ENCODE peak calls at places on chromosomes 1 and 21, in seven cellular contexts. One of them, this sample, is unnamed.

GRCh38 chr1:246492611-246493245 is 14.4 kb downstream of the SMYD3 start:
- DNase-seq in GF-D8: no peak
- DNase-seq in OCI-LY7: peak; percentile 23
- DNase-seq in mucosa of descending colon: no peak
- DNase-seq in T-helper 17 cell: no peak
- DNase-seq in heart left ventricle: peak; percentile 63
- DNase-seq in substantia nigra: peak; percentile 50
- DNase-seq in this sample: peak; percentile 71

GRCh38 chr1:204062106-204062505 is 10.8 kb upstream of the SOX13 start:
- DNase-seq in GF-D8: no peak
- DNase-seq in OCI-LY7: no peak
- DNase-seq in mucosa of descending colon: no peak
- DNase-seq in T-helper 17 cell: no peak
- DNase-seq in heart left ventricle: no peak
- DNase-seq in substantia nigra: no peak
- DNase-seq in this sample: no peak

GRCh38 chr1:10537082-10537766 is 62.5 kb downstream of the PEX14 start:
- DNase-seq in GF-D8: no peak
- DNase-seq in OCI-LY7: no peak
- DNase-seq in mucosa of descending colon: no peak
- DNase-seq in T-helper 17 cell: no peak
- DNase-seq in heart left ventricle: no peak
- DNase-seq in substantia nigra: no peak
- DNase-seq in this sample: no peak

GRCh38 chr1:56817716-56818463 is 1.3 kb downstream of the FYB2 start:
- DNase-seq in GF-D8: no peak
- DNase-seq in OCI-LY7: no peak
- DNase-seq in mucosa of descending colon: no peak
- DNase-seq in T-helper 17 cell: no peak
- DNase-seq in heart left ventricle: no peak
- DNase-seq in substantia nigra: no peak
- DNase-seq in this sample: no peak

GRCh38 chr1:12604114-12604874 is 13.7 kb downstream of the DHRS3 start:
- DNase-seq in GF-D8: peak; percentile 54
- DNase-seq in OCI-LY7: no peak
- DNase-seq in mucosa of descending colon: no peak
- DNase-seq in T-helper 17 cell: peak; percentile 23
- DNase-seq in heart left ventricle: peak; percentile 74
- DNase-seq in substantia nigra: no peak
- DNase-seq in this sample: peak; percentile 42

GRCh38 chr1:118788372-118788955 is 199.7 kb downstream of the TBX15 start:
- DNase-seq in GF-D8: no peak
- DNase-seq in OCI-LY7: no peak
- DNase-seq in mucosa of descending colon: no peak
- DNase-seq in T-helper 17 cell: no peak
- DNase-seq in heart left ventricle: no peak
- DNase-seq in substantia nigra: no peak
- DNase-seq in this sample: no peak

GRCh38 chr21:31952828-31953227 is 80.0 kb downstream of the HUNK start:
- DNase-seq in GF-D8: no peak
- DNase-seq in OCI-LY7: no peak
- DNase-seq in mucosa of descending colon: no peak
- DNase-seq in T-helper 17 cell: no peak
- DNase-seq in heart left ventricle: no peak
- DNase-seq in substantia nigra: no peak
- DNase-seq in this sample: no peak

GRCh38 chr1:203177471-203178039 is 1.9 kb upstream of the MYBPH start:
- DNase-seq in GF-D8: no peak
- DNase-seq in OCI-LY7: no peak
- DNase-seq in mucosa of descending colon: no peak
- DNase-seq in T-helper 17 cell: no peak
- DNase-seq in heart left ventricle: no peak
- DNase-seq in substantia nigra: no peak
- DNase-seq in this sample: no peak

GRCh38 chr1:203173566-203173965 is 2.1 kb downstream of the MYBPH start:
- DNase-seq in GF-D8: no peak
- DNase-seq in OCI-LY7: peak; percentile 19
- DNase-seq in mucosa of descending colon: no peak
- DNase-seq in T-helper 17 cell: no peak
- DNase-seq in heart left ventricle: no peak
- DNase-seq in substantia nigra: no peak
- DNase-seq in this sample: no peak

GRCh38 chr1:41355761-41356160 is 5.5 kb upstream of the FOXO6 start:
- DNase-seq in GF-D8: no peak
- DNase-seq in OCI-LY7: no peak
- DNase-seq in mucosa of descending colon: no peak
- DNase-seq in T-helper 17 cell: no peak
- DNase-seq in heart left ventricle: no peak
- DNase-seq in substantia nigra: no peak
- DNase-seq in this sample: no peak

GRCh38 chr1:31674626-31675025 is 29.2 kb downstream of the COL16A1 start:
- DNase-seq in GF-D8: no peak
- DNase-seq in OCI-LY7: no peak
- DNase-seq in mucosa of descending colon: no peak
- DNase-seq in T-helper 17 cell: no peak
- DNase-seq in heart left ventricle: no peak
- DNase-seq in substantia nigra: no peak
- DNase-seq in this sample: no peak

GRCh38 chr1:205750683-205751651 is 985 bp upstream of the NUCKS1 start:
- DNase-seq in GF-D8: no peak
- DNase-seq in OCI-LY7: no peak
- DNase-seq in mucosa of descending colon: no peak
- DNase-seq in T-helper 17 cell: no peak
- DNase-seq in heart left ventricle: no peak
- DNase-seq in substantia nigra: no peak
- DNase-seq in this sample: no peak

GRCh38 chr1:234955107-234955731 is 173.4 kb downstream of the TOMM20 start:
- DNase-seq in GF-D8: peak; percentile 99
- DNase-seq in OCI-LY7: peak; percentile 44
- DNase-seq in mucosa of descending colon: peak; percentile 87
- DNase-seq in T-helper 17 cell: no peak
- DNase-seq in heart left ventricle: peak; percentile 85
- DNase-seq in substantia nigra: peak; percentile 51
- DNase-seq in this sample: no peak

GRCh38 chr21:42343963-42344510 is 6.8 kb downstream of the TFF2 start:
- DNase-seq in GF-D8: no peak
- DNase-seq in OCI-LY7: no peak
- DNase-seq in mucosa of descending colon: no peak
- DNase-seq in T-helper 17 cell: no peak
- DNase-seq in heart left ventricle: no peak
- DNase-seq in substantia nigra: no peak
- DNase-seq in this sample: no peak

GRCh38 chr1:154442006-154442740 is 37.0 kb downstream of the IL6R start:
- DNase-seq in GF-D8: no peak
- DNase-seq in OCI-LY7: no peak
- DNase-seq in mucosa of descending colon: no peak
- DNase-seq in T-helper 17 cell: no peak
- DNase-seq in heart left ventricle: no peak
- DNase-seq in substantia nigra: no peak
- DNase-seq in this sample: peak; percentile 43

GRCh38 chr1:226708967-226709396 is 30.1 kb downstream of the ITPKB start:
- DNase-seq in GF-D8: no peak
- DNase-seq in OCI-LY7: no peak
- DNase-seq in mucosa of descending colon: no peak
- DNase-seq in T-helper 17 cell: no peak
- DNase-seq in heart left ventricle: no peak
- DNase-seq in substantia nigra: no peak
- DNase-seq in this sample: no peak